ENCODE peak calls at places on chromosomes 13 and 19, in eight cellular contexts. X is stomach, T is transverse colon, Y is HCT116, S is esophagus muscularis mucosa, Q is HepG2, N is endothelial cell of umbilical vein, Z is K562. V is an unnamed sample.
A peak's percentile ranks its signal among the peaks of the same experiment; 100 is the strongest.

GRCh38 chr13:78881054-78881453 is 222.1 kb upstream of the OBI1 start:
- DNase-seq in X (no peak), Y (no peak), S (no peak), N (no peak), Z (no peak), Q (no peak), T (no peak), V (no peak)

GRCh38 chr13:73340069-73340468 is 281.3 kb downstream of the KLF5 start:
- DNase-seq in X (no peak), Z (no peak), N (no peak), Q (no peak), T (no peak), Y (no peak), S (no peak), V (no peak)

GRCh38 chr19:2148482-2149135 is 2.8 kb downstream of the AP3D1 start:
- DNase-seq in Q (no peak), S (no peak), Z (no peak), X (no peak), T (no peak), N (no peak), Y (no peak), V (no peak)

GRCh38 chr19:15629003-15629880 is 11.5 kb upstream of the CYP4F3 start:
- DNase-seq in X (peak; percentile 90), N (peak; percentile 40), Q (peak; percentile 55), Z (peak; percentile 75), T (peak; percentile 92), S (peak; percentile 94), Y (peak; percentile 51), V (peak; percentile 89)

GRCh38 chr19:19165396-19165795 is 4.7 kb downstream of the MEF2B start:
- DNase-seq in X (no peak), Z (no peak), N (no peak), T (no peak), Y (no peak), Q (no peak), S (no peak), V (no peak)

GRCh38 chr13:22690756-22691155 is 490.0 kb upstream of the SGCG start:
- DNase-seq in Q (no peak), Y (no peak), S (no peak), N (no peak), X (no peak), Z (no peak), T (no peak), V (no peak)

GRCh38 chr13:75566658-75567057 is 17.1 kb downstream of the UCHL3 start:
- DNase-seq in Q (peak; percentile 31), X (no peak), T (no peak), Y (no peak), N (peak; percentile 46), Z (no peak), S (no peak), V (no peak)

GRCh38 chr19:35055715-35056179 is 14.2 kb downstream of the HPN start:
- DNase-seq in X (no peak), Q (no peak), S (no peak), Z (peak; percentile 56), N (no peak), T (no peak), Y (no peak), V (no peak)

GRCh38 chr13:41563501-41564001 is 106.2 kb downstream of the RGCC start:
- DNase-seq in Z (no peak), N (peak; percentile 82), S (no peak), X (no peak), T (no peak), Y (no peak), Q (peak; percentile 57), V (no peak)

GRCh38 chr13:86161257-86161656 is 362.0 kb upstream of the SLITRK6 start:
- DNase-seq in Q (no peak), S (no peak), Y (no peak), Z (no peak), T (no peak), X (no peak), N (no peak), V (no peak)

GRCh38 chr13:86155756-86156155 is 356.5 kb upstream of the SLITRK6 start:
- DNase-seq in N (no peak), X (no peak), Q (no peak), T (no peak), Y (no peak), Z (no peak), S (no peak), V (no peak)
- TF ChIP-seq POLR2A in N (no peak), X (no peak), Q (no peak), T (no peak), Y (no peak), Z (no peak), S (no peak), V (no peak)

GRCh38 chr13:109151696-109152095 is 522.3 kb downstream of the MYO16 start:
- DNase-seq in Z (no peak), X (no peak), T (no peak), S (no peak), Q (no peak), N (no peak), Y (no peak), V (no peak)
- H3K4me1 ChIP-seq in Z (no peaks in the 10 kb centered on the region), X (no peaks in the 10 kb centered on the region), T (no peaks in the 10 kb centered on the region), S (peaks cover 51% of the 10 kb centered on the region), Q (no peaks in the 10 kb centered on the region), N (peaks cover 45% of the 10 kb centered on the region), Y (peaks cover 85% of the 10 kb centered on the region), V (no peaks in the 10 kb centered on the region)

GRCh38 chr13:33394294-33394932 is 108.9 kb upstream of the STARD13 start:
- DNase-seq in T (no peak), Z (no peak), Q (no peak), N (no peak), S (no peak), Y (no peak), X (no peak), V (no peak)

GRCh38 chr13:33388254-33388998 is 102.9 kb upstream of the STARD13 start:
- DNase-seq in X (peak; percentile 34), Z (peak; percentile 2), S (no peak), Y (peak; percentile 23), N (no peak), T (no peak), Q (no peak), V (no peak)

DNA sequence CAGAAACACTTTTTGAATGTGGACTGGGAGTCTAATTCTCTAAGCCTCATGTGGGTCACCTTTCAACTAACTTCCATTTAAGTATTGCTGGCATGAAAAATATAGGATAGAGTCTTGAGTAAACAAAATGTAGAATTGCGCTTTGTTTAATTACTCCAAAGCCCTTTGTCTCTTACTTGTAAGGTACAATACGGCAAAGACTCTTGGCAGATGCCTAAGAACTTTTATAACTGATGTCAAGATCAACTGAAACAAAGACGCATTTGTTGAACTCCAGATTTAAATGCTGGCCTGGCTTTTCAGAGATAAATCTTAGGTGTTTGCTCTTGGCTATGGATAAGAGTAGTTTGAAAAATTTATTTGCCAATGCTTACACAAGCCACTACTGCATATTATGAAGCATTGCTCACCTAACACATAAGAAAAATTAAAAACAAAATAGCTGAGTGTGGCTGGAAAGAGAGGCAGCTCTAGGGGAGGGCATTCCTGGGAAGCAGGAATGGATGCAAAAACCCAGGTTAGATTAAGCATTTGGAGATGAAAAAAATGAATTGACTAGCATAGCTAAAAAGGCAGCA is 107.3 kb upstream of the STARD13 start:
- DNase-seq in N (no peak), Z (no peak), X (no peak), S (no peak), Q (no peak), T (no peak), Y (no peak), V (no peak)
- TF ChIP-seq POLR2AphosphoS5 in N (no peak), Z (no peak), X (no peak), S (no peak), Q (no peak), T (peak; percentile 54), Y (no peak), V (no peak)

DNA sequence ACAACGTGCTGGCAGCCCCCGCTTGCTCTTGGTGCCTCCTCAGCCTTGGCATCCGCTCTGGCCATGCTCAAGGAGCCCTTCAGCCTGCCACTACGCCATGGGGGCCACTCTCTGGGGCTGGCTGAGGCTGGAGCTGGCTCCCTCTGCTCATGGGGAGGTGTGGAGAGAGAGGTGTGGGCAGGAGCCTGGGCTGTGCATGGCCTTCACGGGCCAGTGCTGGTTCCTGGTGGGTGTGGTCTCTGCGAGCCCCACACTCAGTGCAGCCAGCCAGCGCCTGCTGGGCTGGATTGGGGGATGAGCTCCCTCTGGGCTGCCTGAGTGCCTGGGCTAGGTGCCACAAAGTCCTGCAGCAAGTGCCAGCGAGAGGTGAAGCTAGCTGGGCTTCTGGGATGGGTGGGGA is 1289.1 kb downstream of the OLFM4 start:
- DNase-seq in S (no peak), X (no peak), Q (no peak), N (no peak), Z (no peak), T (no peak), Y (no peak), V (no peak)
- TF ChIP-seq POLR2A in S (no peak), X (no peak), Q (no peak), N (no peak), Z (no peak), T (no peak), Y (no peak), V (no peak)

GRCh38 chr19:41802770-41803169 is 6.4 kb downstream of the CEACAM3 start:
- DNase-seq in Y (no peak), Z (no peak), S (no peak), X (no peak), Q (no peak), T (no peak), N (no peak), V (no peak)
- H3K4me1 ChIP-seq in Y (no peaks in the 10 kb centered on the region), Z (no peaks in the 10 kb centered on the region), S (peaks cover 6% of the 10 kb centered on the region), X (no peaks in the 10 kb centered on the region), Q (peaks cover 10% of the 10 kb centered on the region), T (no peaks in the 10 kb centered on the region), N (no peaks in the 10 kb centered on the region), V (no peaks in the 10 kb centered on the region)

DNA sequence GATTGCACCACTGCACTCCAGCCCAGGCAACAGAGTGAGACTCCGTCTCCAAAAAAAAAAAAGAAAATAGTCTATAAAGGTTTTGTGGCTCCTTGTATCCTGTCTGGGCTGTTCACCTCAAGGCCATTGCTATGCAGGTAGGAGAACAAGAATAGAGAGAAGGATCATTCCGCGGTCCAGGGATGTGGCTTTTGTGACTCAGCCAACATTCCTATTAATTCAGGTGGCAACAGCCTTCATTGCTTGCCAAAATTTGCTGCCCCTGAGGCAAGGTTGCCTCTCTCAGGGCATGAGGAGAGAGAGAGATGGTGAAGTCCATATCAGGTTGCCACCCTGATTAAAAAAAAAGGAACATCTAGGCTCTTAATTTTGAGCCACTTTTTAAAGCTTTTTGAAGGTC is 8.0 kb downstream of the ZNF551 start:
- DNase-seq in N (no peak), Z (no peak), T (no peak), X (no peak), S (no peak), Y (no peak), Q (no peak), V (peak; percentile 78)
- TF ChIP-seq POLR2AphosphoS5 in N (no peak), Z (no peak), T (no peak), X (no peak), S (no peak), Y (no peak), Q (no peak), V (no peak)

GRCh38 chr13:44435142-44435982 is 61.7 kb downstream of the SERP2 start:
- DNase-seq in N (peak; percentile 99), Q (peak; percentile 96), Z (peak; percentile 94), Y (peak; percentile 92), T (peak; percentile 98), X (peak; percentile 97), S (peak; percentile 99), V (peak; percentile 98)
- TF ChIP-seq POLR2A in N (no peak), Q (peak; percentile 55), Z (peak; percentile 43), Y (peak; percentile 15), T (peak; percentile 84), X (no peak), S (peak; percentile 48), V (peak; percentile 81)

V was measured in breast epithelium.